ENCODE peak calls at places on chromosome 12, in ten cellular contexts. One of them, this sample, is unnamed.

GRCh38 chr12:66043035-66043434 is 87.5 kb downstream of the LLPH start:
- DNase-seq in glutamatergic neuron: no peak
- DNase-seq in cardiac septum: no peak
- DNase-seq in NAMALWA: no peak
- DNase-seq in WTC11: no peak
- DNase-seq in hypothalamus: no peak
- DNase-seq in naive thymus-derived CD4-positive, alpha-beta T cell: no peak
- DNase-seq in lower lobe of right lung: no peak
- DNase-seq in activated CD8-positive, alpha-beta T cell treated with anti-CD3 and anti-CD28 coated beads for 36 hours: no peak
- DNase-seq in activated CD4-positive, alpha-beta T cell treated with anti-CD3 and anti-CD28 coated beads for 48 hours: no peak
- DNase-seq in this sample: no peak

GRCh38 chr12:32482226-32482625 is 82.9 kb downstream of the FGD4 start:
- DNase-seq in glutamatergic neuron: no peak
- DNase-seq in cardiac septum: no peak
- DNase-seq in NAMALWA: peak
- DNase-seq in WTC11: no peak
- DNase-seq in hypothalamus: no peak
- DNase-seq in naive thymus-derived CD4-positive, alpha-beta T cell: no peak
- DNase-seq in lower lobe of right lung: no peak
- DNase-seq in activated CD8-positive, alpha-beta T cell treated with anti-CD3 and anti-CD28 coated beads for 36 hours: no peak
- DNase-seq in activated CD4-positive, alpha-beta T cell treated with anti-CD3 and anti-CD28 coated beads for 48 hours: no peak
- DNase-seq in this sample: no peak

GRCh38 chr12:121925361-121925725 is 7.0 kb downstream of the CFAP251 start:
- DNase-seq in glutamatergic neuron: no peak
- DNase-seq in cardiac septum: no peak
- DNase-seq in NAMALWA: no peak
- DNase-seq in WTC11: no peak
- DNase-seq in hypothalamus: no peak
- DNase-seq in naive thymus-derived CD4-positive, alpha-beta T cell: no peak
- DNase-seq in lower lobe of right lung: no peak
- DNase-seq in activated CD8-positive, alpha-beta T cell treated with anti-CD3 and anti-CD28 coated beads for 36 hours: no peak
- DNase-seq in activated CD4-positive, alpha-beta T cell treated with anti-CD3 and anti-CD28 coated beads for 48 hours: no peak
- DNase-seq in this sample: peak

GRCh38 chr12:68896881-68897540 is 36.0 kb downstream of the CPM start:
- DNase-seq in glutamatergic neuron: no peak
- DNase-seq in cardiac septum: no peak
- DNase-seq in NAMALWA: peak
- DNase-seq in WTC11: no peak
- DNase-seq in hypothalamus: no peak
- DNase-seq in naive thymus-derived CD4-positive, alpha-beta T cell: no peak
- DNase-seq in lower lobe of right lung: no peak
- DNase-seq in activated CD8-positive, alpha-beta T cell treated with anti-CD3 and anti-CD28 coated beads for 36 hours: no peak
- DNase-seq in activated CD4-positive, alpha-beta T cell treated with anti-CD3 and anti-CD28 coated beads for 48 hours: no peak
- DNase-seq in this sample: no peak

GRCh38 chr12:12881495-12881894 is 9.9 kb upstream of the GPRC5A start:
- DNase-seq in glutamatergic neuron: no peak
- DNase-seq in cardiac septum: no peak
- DNase-seq in NAMALWA: no peak
- DNase-seq in WTC11: no peak
- DNase-seq in hypothalamus: no peak
- DNase-seq in naive thymus-derived CD4-positive, alpha-beta T cell: no peak
- DNase-seq in lower lobe of right lung: no peak
- DNase-seq in activated CD8-positive, alpha-beta T cell treated with anti-CD3 and anti-CD28 coated beads for 36 hours: no peak
- DNase-seq in activated CD4-positive, alpha-beta T cell treated with anti-CD3 and anti-CD28 coated beads for 48 hours: no peak
- DNase-seq in this sample: no peak

GRCh38 chr12:91743727-91744126 is 401.9 kb downstream of the BTG1 start:
- DNase-seq in glutamatergic neuron: no peak
- DNase-seq in cardiac septum: no peak
- DNase-seq in NAMALWA: no peak
- DNase-seq in WTC11: no peak
- DNase-seq in hypothalamus: no peak
- DNase-seq in naive thymus-derived CD4-positive, alpha-beta T cell: no peak
- DNase-seq in lower lobe of right lung: no peak
- DNase-seq in activated CD8-positive, alpha-beta T cell treated with anti-CD3 and anti-CD28 coated beads for 36 hours: no peak
- DNase-seq in activated CD4-positive, alpha-beta T cell treated with anti-CD3 and anti-CD28 coated beads for 48 hours: no peak
- DNase-seq in this sample: no peak

GRCh38 chr12:7642876-7643309 is 22.8 kb downstream of the APOBEC1 start:
- DNase-seq in glutamatergic neuron: no peak
- DNase-seq in cardiac septum: no peak
- DNase-seq in NAMALWA: peak
- DNase-seq in WTC11: peak
- DNase-seq in hypothalamus: no peak
- DNase-seq in naive thymus-derived CD4-positive, alpha-beta T cell: no peak
- DNase-seq in lower lobe of right lung: no peak
- DNase-seq in activated CD8-positive, alpha-beta T cell treated with anti-CD3 and anti-CD28 coated beads for 36 hours: peak
- DNase-seq in activated CD4-positive, alpha-beta T cell treated with anti-CD3 and anti-CD28 coated beads for 48 hours: peak
- DNase-seq in this sample: no peak

GRCh38 chr12:118126119-118126757 is 9.7 kb upstream of the PEBP1 start:
- DNase-seq in glutamatergic neuron: no peak
- DNase-seq in cardiac septum: no peak
- DNase-seq in NAMALWA: no peak
- DNase-seq in WTC11: no peak
- DNase-seq in hypothalamus: peak
- DNase-seq in naive thymus-derived CD4-positive, alpha-beta T cell: no peak
- DNase-seq in lower lobe of right lung: peak
- DNase-seq in activated CD8-positive, alpha-beta T cell treated with anti-CD3 and anti-CD28 coated beads for 36 hours: no peak
- DNase-seq in activated CD4-positive, alpha-beta T cell treated with anti-CD3 and anti-CD28 coated beads for 48 hours: no peak
- DNase-seq in this sample: no peak

GRCh38 chr12:75812341-75813018 is 219.1 kb downstream of the PHLDA1 start:
- DNase-seq in glutamatergic neuron: peak
- DNase-seq in cardiac septum: no peak
- DNase-seq in NAMALWA: no peak
- DNase-seq in WTC11: no peak
- DNase-seq in hypothalamus: no peak
- DNase-seq in naive thymus-derived CD4-positive, alpha-beta T cell: no peak
- DNase-seq in lower lobe of right lung: no peak
- DNase-seq in activated CD8-positive, alpha-beta T cell treated with anti-CD3 and anti-CD28 coated beads for 36 hours: no peak
- DNase-seq in activated CD4-positive, alpha-beta T cell treated with anti-CD3 and anti-CD28 coated beads for 48 hours: no peak
- DNase-seq in this sample: peak

GRCh38 chr12:1926274-1926673 is 7.8 kb upstream of the CACNA2D4 start:
- DNase-seq in glutamatergic neuron: no peak
- DNase-seq in cardiac septum: peak
- DNase-seq in NAMALWA: no peak
- DNase-seq in WTC11: no peak
- DNase-seq in hypothalamus: no peak
- DNase-seq in naive thymus-derived CD4-positive, alpha-beta T cell: no peak
- DNase-seq in lower lobe of right lung: no peak
- DNase-seq in activated CD8-positive, alpha-beta T cell treated with anti-CD3 and anti-CD28 coated beads for 36 hours: no peak
- DNase-seq in activated CD4-positive, alpha-beta T cell treated with anti-CD3 and anti-CD28 coated beads for 48 hours: no peak
- DNase-seq in this sample: no peak

GRCh38 chr12:120110550-120111501 is 5.7 kb downstream of the RAB35 start:
- DNase-seq in glutamatergic neuron: no peak
- DNase-seq in cardiac septum: peak
- DNase-seq in NAMALWA: peak
- DNase-seq in WTC11: peak
- DNase-seq in hypothalamus: peak
- DNase-seq in naive thymus-derived CD4-positive, alpha-beta T cell: peak
- DNase-seq in lower lobe of right lung: peak
- DNase-seq in activated CD8-positive, alpha-beta T cell treated with anti-CD3 and anti-CD28 coated beads for 36 hours: peak
- DNase-seq in activated CD4-positive, alpha-beta T cell treated with anti-CD3 and anti-CD28 coated beads for 48 hours: peak
- DNase-seq in this sample: no peak

GRCh38 chr12:63362801-63363200 is 211.8 kb upstream of the AVPR1A start:
- DNase-seq in glutamatergic neuron: no peak
- DNase-seq in cardiac septum: no peak
- DNase-seq in NAMALWA: peak
- DNase-seq in WTC11: no peak
- DNase-seq in hypothalamus: no peak
- DNase-seq in naive thymus-derived CD4-positive, alpha-beta T cell: no peak
- DNase-seq in lower lobe of right lung: no peak
- DNase-seq in activated CD8-positive, alpha-beta T cell treated with anti-CD3 and anti-CD28 coated beads for 36 hours: no peak
- DNase-seq in activated CD4-positive, alpha-beta T cell treated with anti-CD3 and anti-CD28 coated beads for 48 hours: no peak
- DNase-seq in this sample: no peak

GRCh38 chr12:92921877-92922276 is 7.2 kb downstream of the EEA1 start:
- DNase-seq in glutamatergic neuron: no peak
- DNase-seq in cardiac septum: no peak
- DNase-seq in NAMALWA: no peak
- DNase-seq in WTC11: no peak
- DNase-seq in hypothalamus: no peak
- DNase-seq in naive thymus-derived CD4-positive, alpha-beta T cell: no peak
- DNase-seq in lower lobe of right lung: no peak
- DNase-seq in activated CD8-positive, alpha-beta T cell treated with anti-CD3 and anti-CD28 coated beads for 36 hours: peak
- DNase-seq in activated CD4-positive, alpha-beta T cell treated with anti-CD3 and anti-CD28 coated beads for 48 hours: peak
- DNase-seq in this sample: no peak

GRCh38 chr12:75322464-75322863 is 7.7 kb downstream of the CAPS2 start:
- DNase-seq in glutamatergic neuron: no peak
- DNase-seq in cardiac septum: no peak
- DNase-seq in NAMALWA: no peak
- DNase-seq in WTC11: no peak
- DNase-seq in hypothalamus: no peak
- DNase-seq in naive thymus-derived CD4-positive, alpha-beta T cell: no peak
- DNase-seq in lower lobe of right lung: no peak
- DNase-seq in activated CD8-positive, alpha-beta T cell treated with anti-CD3 and anti-CD28 coated beads for 36 hours: no peak
- DNase-seq in activated CD4-positive, alpha-beta T cell treated with anti-CD3 and anti-CD28 coated beads for 48 hours: no peak
- DNase-seq in this sample: peak